ENCODE peak calls at places on chromosomes 3 and 15, in four cellular contexts. P is K562, W is HepG2, L is GM12878. J is an unnamed sample.

GRCh38 chr3:188573286-188573928 is 419.4 kb downstream of the LPP start:
- DNase-seq in P (no peak), W (no peak), L (no peak), J (no peak)

GRCh38 chr3:20396335-20396734 is 210.3 kb upstream of the SGO1 start:
- DNase-seq in P (no peak), W (no peak), L (no peak), J (no peak)

GRCh38 chr3:130258532-130258952 is 86.9 kb upstream of the COL6A5 start:
- DNase-seq in P (peak), W (no peak), L (no peak), J (no peak)

GRCh38 chr15:35358824-35359223 is 187.1 kb downstream of the DPH6 start:
- DNase-seq in P (no peak), W (no peak), L (no peak), J (no peak)

GRCh38 chr3:194287977-194288706 is 63.0 kb downstream of the CPN2 start:
- DNase-seq in P (no peak), W (no peak), L (no peak), J (no peak)

GRCh38 chr3:4771238-4771637 is 208.0 kb upstream of the BHLHE40 start:
- DNase-seq in P (no peak), W (no peak), L (no peak), J (no peak)

GRCh38 chr3:141373768-141374526 is 5.6 kb downstream of the ZBTB38 start:
- DNase-seq in P (no peak), W (no peak), L (no peak), J (no peak)

GRCh38 chr3:159852256-159852655 is 136.4 kb upstream of the IL12A start:
- DNase-seq in P (no peak), W (no peak), L (no peak), J (no peak)

GRCh38 chr3:14687360-14687759 is 12.4 kb downstream of the C3orf20 start:
- DNase-seq in P (no peak), W (no peak), L (no peak), J (no peak)

GRCh38 chr3:59472541-59472940 is 422.7 kb upstream of the CFAP20DC start:
- DNase-seq in P (no peak), W (no peak), L (no peak), J (no peak)

GRCh38 chr3:133130168-133130567 is 92.0 kb downstream of the TMEM108 start:
- DNase-seq in P (no peak), W (no peak), L (no peak), J (no peak)

GRCh38 chr15:39511000-39511914 is 69.6 kb upstream of the THBS1 start:
- DNase-seq in P (peak), W (no peak), L (no peak), J (peak)

GRCh38 chr3:138461246-138461645 is 26.8 kb downstream of the ESYT3 start:
- DNase-seq in P (no peak), W (no peak), L (no peak), J (no peak)

GRCh38 chr3:139745831-139746230 is 68.1 kb upstream of the NMNAT3 start:
- DNase-seq in P (no peak), W (peak), L (no peak), J (no peak)

GRCh38 chr3:61594978-61595687 is 33.8 kb downstream of the PTPRG start:
- DNase-seq in P (no peak), W (no peak), L (no peak), J (no peak)

GRCh38 chr3:182323898-182324297 is 469.4 kb upstream of the ATP11B start:
- DNase-seq in P (no peak), W (no peak), L (no peak), J (no peak)

GRCh38 chr3:82409842-82410241 is 648.4 kb upstream of the GBE1 start:
- DNase-seq in P (no peak), W (no peak), L (no peak), J (no peak)

GRCh38 chr15:70038730-70039392 is 58.9 kb downstream of the TLE3 start:
- DNase-seq in P (no peak), W (no peak), L (no peak), J (no peak)

GRCh38 chr15:68704496-68705021 is 116.1 kb downstream of the ANP32A start:
- DNase-seq in P (peak), W (no peak), L (no peak), J (no peak)

GRCh38 chr15:45573961-45574629 is 13.1 kb upstream of the BLOC1S6 start:
- DNase-seq in P (peak), W (peak), L (no peak), J (no peak)

GRCh38 chr15:35206060-35206675 is 121.1 kb upstream of the NANOGP8 start:
- DNase-seq in P (peak), W (peak), L (no peak), J (no peak)

GRCh38 chr3:177795866-177796265 is 598.6 kb upstream of the TBL1XR1 start:
- DNase-seq in P (no peak), W (no peak), L (no peak), J (no peak)

GRCh38 chr15:99492716-99493115 is 73.1 kb upstream of the MEF2A start:
- DNase-seq in P (no peak), W (no peak), L (no peak), J (no peak)

GRCh38 chr3:108914774-108915641 is 38.7 kb downstream of the GUCA1C start:
- DNase-seq in P (peak), W (peak), L (peak), J (peak)

GRCh38 chr15:56765252-56765651 is 31.9 kb upstream of the ZNF280D start:
- DNase-seq in P (no peak), W (no peak), L (no peak), J (no peak)

GRCh38 chr3:48519244-48519643 is 15.3 kb upstream of the SHISA5 start:
- DNase-seq in P (no peak), W (no peak), L (no peak), J (no peak)

GRCh38 chr3:141619450-141619849 is 118.6 kb upstream of the RNF7 start:
- DNase-seq in P (no peak), W (no peak), L (no peak), J (no peak)

GRCh38 chr3:191343115-191343514 is 12.8 kb upstream of the UTS2B start:
- DNase-seq in P (peak), W (no peak), L (no peak), J (no peak)

GRCh38 chr3:138942861-138943623 is 3.9 kb downstream of the FOXL2 start:
- DNase-seq in P (peak), W (no peak), L (no peak), J (no peak)

GRCh38 chr3:89925976-89926375 is 818.6 kb downstream of the EPHA3 start:
- DNase-seq in P (no peak), W (no peak), L (no peak), J (no peak)

GRCh38 chr15:68210821-68211655 is 5.9 kb upstream of the CALML4 start:
- DNase-seq in P (peak), W (no peak), L (no peak), J (peak)

GRCh38 chr15:51828621-51829359 is 663 bp upstream of the TMOD3 start:
- DNase-seq in P (peak), W (no peak), L (no peak), J (no peak)

GRCh38 chr3:142886938-142887337 is 1.9 kb downstream of the PCOLCE2 start:
- DNase-seq in P (peak), W (no peak), L (no peak), J (peak)

GRCh38 chr15:92383528-92384326 is 10.0 kb upstream of the ST8SIA2 start:
- DNase-seq in P (peak), W (peak), L (no peak), J (peak)

GRCh38 chr3:108021131-108021530 is 69.7 kb downstream of the CD47 start:
- DNase-seq in P (no peak), W (no peak), L (no peak), J (no peak)

GRCh38 chr3:47523310-47524073 is 10.0 kb upstream of the ELP6 start:
- DNase-seq in P (no peak), W (no peak), L (no peak), J (no peak)

GRCh38 chr15:67968564-67969440 is 85.3 kb upstream of the PIAS1 start:
- DNase-seq in P (no peak), W (no peak), L (no peak), J (no peak)

GRCh38 chr3:164095279-164095678 is 983.0 kb downstream of the SI start:
- DNase-seq in P (no peak), W (no peak), L (no peak), J (no peak)

GRCh38 chr3:164094546-164094945 is 983.8 kb downstream of the SI start:
- DNase-seq in P (no peak), W (no peak), L (no peak), J (no peak)

GRCh38 chr3:164096352-164096751 is 981.9 kb downstream of the SI start:
- DNase-seq in P (no peak), W (no peak), L (no peak), J (no peak)

DNA sequence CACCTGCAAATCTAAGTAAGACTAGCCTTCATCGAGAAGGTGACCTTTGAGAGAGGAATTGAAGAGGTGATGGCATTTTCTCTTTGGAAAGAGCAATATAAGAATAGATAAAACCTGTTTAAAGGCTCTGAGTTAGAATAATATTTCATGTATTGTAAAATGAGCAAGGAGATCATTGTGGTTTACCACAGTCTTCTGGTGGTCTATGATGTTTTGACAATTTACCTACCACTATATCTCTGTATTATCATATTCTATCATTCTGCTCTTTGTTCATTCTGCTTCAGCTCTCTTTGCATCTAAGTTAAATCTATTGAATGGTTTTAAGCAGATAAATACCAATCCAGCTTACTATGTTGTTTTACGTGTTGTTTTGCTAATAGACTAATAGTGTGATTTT is 982.3 kb downstream of the SI start:
- DNase-seq in P (no peak), W (no peak), L (no peak), J (no peak)
- TF ChIP-seq TARDBP in P (no peak), W (no peak), L (no peak), J (no peak)

DNA sequence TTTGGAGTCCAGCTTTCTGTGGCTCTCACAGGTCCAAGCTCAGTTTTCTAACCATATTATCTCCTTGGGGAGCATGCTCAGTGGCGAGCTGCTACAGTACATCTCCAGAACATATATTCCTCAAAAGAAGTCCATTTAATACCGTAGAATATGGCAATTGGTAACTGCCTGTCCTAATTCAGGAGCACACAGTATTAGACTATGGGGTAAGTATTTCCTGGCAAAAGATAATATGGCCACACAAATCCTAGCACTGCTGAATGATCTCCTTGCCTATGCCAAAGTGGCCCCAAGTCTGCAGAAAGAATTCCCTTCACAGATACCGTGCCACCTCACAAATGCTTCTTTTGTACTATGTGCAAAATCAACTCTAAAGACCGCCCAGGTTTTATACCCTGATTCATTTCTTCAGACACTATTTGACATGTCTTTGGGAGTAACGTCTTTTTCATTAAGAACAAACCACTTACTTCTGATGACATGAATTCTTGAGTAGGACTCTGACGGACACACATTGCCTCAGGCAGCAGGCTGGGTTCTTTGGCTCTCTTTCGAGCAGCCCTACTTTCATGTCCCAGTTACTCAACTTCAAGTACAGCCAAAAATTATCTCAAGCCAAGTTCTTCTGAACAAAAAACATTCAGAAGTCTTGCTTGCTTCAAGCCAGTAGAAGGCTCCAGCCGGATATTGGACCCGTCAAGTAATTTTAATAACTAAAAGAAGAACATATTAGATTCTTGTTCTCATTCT is 368.3 kb upstream of the DCBLD2 start:
- DNase-seq in P (no peak), W (no peak), L (no peak), J (no peak)
- TF ChIP-seq FOXM1 in P (no peak), W (no peak), L (no peak), J (no peak)

GRCh38 chr3:52534281-52535183 is 875 bp upstream of the NT5DC2 start:
- DNase-seq in P (peak), W (peak), L (no peak), J (no peak)

GRCh38 chr3:52533623-52534280 is at the start of gene NT5DC2:
- DNase-seq in P (peak), W (peak), L (no peak), J (peak)

GRCh38 chr3:52531636-52532516 is 1.8 kb downstream of the NT5DC2 start:
- DNase-seq in P (no peak), W (no peak), L (no peak), J (no peak)

GRCh38 chr3:52532517-52532837 is 1.2 kb downstream of the NT5DC2 start:
- DNase-seq in P (peak), W (peak), L (no peak), J (peak)

DNA sequence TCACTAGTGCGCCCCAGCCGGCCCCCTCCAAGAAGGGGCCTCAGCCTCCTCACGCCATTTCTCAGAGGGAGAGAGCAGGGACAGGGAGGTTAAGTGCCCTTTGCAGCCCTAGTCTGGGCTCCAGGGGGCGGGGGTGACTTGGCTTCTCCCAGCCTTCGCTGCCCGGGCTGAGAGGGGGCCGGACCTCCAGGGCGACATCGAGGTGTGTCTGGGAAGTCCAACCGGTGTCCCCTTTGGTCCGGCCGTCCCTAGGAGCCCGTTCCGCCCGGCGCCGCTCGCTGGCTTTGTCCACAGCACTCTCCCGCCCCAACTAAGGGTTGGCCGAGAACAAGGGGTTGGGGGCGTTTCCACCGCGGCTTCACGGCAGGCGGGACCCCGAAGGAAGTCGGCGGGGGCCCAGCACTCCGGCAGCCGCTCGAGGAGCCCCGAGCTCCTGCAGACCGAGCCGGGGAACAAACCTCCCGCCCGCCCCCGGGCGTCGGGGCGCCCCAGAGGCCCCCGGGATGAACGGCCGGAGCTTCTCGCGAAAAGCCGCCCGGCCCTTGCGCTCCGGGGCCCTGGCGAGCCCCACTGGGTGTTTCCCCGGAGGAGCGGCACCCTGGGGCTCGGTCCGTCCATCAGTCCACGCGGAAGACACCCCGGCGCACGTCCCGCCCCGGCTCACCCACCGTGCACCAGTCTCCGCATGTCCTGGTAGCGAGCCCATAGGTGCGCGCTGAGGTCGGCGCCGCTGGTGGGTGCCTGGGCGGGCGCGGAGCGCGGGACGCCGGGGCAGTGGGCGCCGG is 627 bp downstream of the NT5DC2 start:
- DNase-seq in P (peak), W (no peak), L (no peak), J (peak)
- TF ChIP-seq TARDBP in P (no peak), W (no peak), L (no peak), J (no peak)

GRCh38 chr3:9690451-9691450 is 12.9 kb upstream of the CPNE9 start:
- DNase-seq in P (peak), W (no peak), L (peak), J (no peak)
- TF ChIP-seq FOXM1 in P (no peak), W (no peak), L (no peak), J (no peak)

J was measured in HEK293T.